ENCODE peak calls at places on chromosomes 7 and 10, in four cellular contexts. J, H, M and C are unnamed samples.

GRCh38 chr7:155512246-155512887 is 34.0 kb downstream of the CNPY1 start:
- DNase-seq in J (no peak), H (no peak), M (no peak), C (peak; percentile 31)

GRCh38 chr7:90211391-90212148 is at the start of gene STEAP2:
- DNase-seq in J (peak; percentile 87), H (peak; percentile 91), M (peak; percentile 95), C (peak; percentile 96)

GRCh38 chr7:145082366-145083240 is 246.8 kb upstream of the TPK1 start:
- DNase-seq in J (no peak), H (no peak), M (no peak), C (peak; percentile 56)

GRCh38 chr7:6158424-6159096 is 113.9 kb downstream of the CYTH3 start:
- DNase-seq in J (peak; percentile 16), H (no peak), M (no peak), C (peak; percentile 48)

GRCh38 chr7:80181411-80181810 is 46.8 kb downstream of the GNAI1 start:
- DNase-seq in J (no peak), H (no peak), M (no peak), C (no peak)

GRCh38 chr10:132941640-132942051 is 724 bp downstream of the CFAP46 start:
- DNase-seq in J (no peak), H (no peak), M (peak; percentile 30), C (no peak)

GRCh38 chr7:139745330-139746143 is 32.3 kb downstream of the HIPK2 start:
- DNase-seq in J (no peak), H (no peak), M (no peak), C (no peak)

GRCh38 chr10:91643700-91644099 is 10.8 kb upstream of the PPP1R3C start:
- DNase-seq in J (no peak), H (no peak), M (no peak), C (peak; percentile 80)

GRCh38 chr10:4162571-4163286 is 377.7 kb upstream of the KLF6 start:
- DNase-seq in J (no peak), H (no peak), M (no peak), C (no peak)

GRCh38 chr7:93442478-93443224 is 131.9 kb downstream of the CALCR start:
- DNase-seq in J (no peak), H (no peak), M (peak; percentile 55), C (peak; percentile 86)

GRCh38 chr10:88297103-88297502 is 286.0 kb downstream of the RNLS start:
- DNase-seq in J (no peak), H (no peak), M (no peak), C (no peak)

GRCh38 chr7:22834028-22834427 is 11.4 kb upstream of the TOMM7 start:
- DNase-seq in J (no peak), H (no peak), M (no peak), C (no peak)

GRCh38 chr10:99996934-99997648 is 12.7 kb downstream of the DNMBP start:
- DNase-seq in J (no peak), H (no peak), M (no peak), C (no peak)

GRCh38 chr10:99999319-100000108 is 10.2 kb downstream of the DNMBP start:
- DNase-seq in J (no peak), H (no peak), M (no peak), C (no peak)

GRCh38 chr10:99995713-99996112 is 14.0 kb downstream of the DNMBP start:
- DNase-seq in J (no peak), H (no peak), M (no peak), C (no peak)

GRCh38 chr10:99994801-99995200 is 14.9 kb downstream of the DNMBP start:
- DNase-seq in J (no peak), H (no peak), M (no peak), C (no peak)

DNA sequence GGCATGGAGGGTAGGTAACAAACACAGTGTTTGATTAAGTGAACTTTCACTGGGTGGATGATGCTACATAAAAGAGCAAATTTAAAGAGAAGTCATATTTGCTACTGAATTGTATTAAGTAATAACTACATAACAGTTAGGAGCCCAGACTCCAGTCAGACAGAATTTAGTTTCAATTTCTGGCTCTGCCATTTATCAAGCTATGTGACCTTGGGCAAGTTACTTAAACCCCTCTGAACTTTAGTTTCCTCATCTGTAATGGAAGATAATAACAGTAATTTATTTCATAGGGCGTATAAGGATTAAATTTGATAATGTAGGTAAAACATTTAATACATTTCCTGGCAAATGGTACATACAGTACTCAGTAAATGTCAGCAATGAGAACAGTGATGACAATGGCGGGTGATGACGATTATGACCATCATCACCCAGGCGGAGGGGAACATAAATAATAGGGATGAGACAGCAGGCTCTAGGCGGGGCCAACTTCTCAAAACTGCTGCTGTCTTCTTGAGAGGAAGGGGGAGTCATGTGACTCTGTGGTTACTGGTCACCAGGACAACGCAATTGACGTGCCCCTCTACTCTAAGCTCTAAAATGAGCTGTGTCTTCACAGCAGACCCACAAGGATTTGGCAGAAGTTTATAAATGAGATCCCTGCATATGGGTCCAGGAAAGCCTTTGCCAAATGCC is 15.6 kb downstream of the DNMBP start:
- DNase-seq in J (peak; percentile 75), H (peak; percentile 52), M (peak; percentile 67), C (no peak)
- H3K27ac ChIP-seq in J (peak overlapping the region; percentile 43), H (peak overlapping the region; percentile 57), M (peak overlapping the region; percentile 63), C (no peak overlapping the region)

GRCh38 chr10:96709525-96709924 is 10.8 kb downstream of the PIK3AP1 start:
- DNase-seq in J (no peak), H (no peak), M (no peak), C (no peak)
- H3K4me3 ChIP-seq in J (no peak overlapping the region), H (no peak overlapping the region), M (no peak overlapping the region), C (no peak overlapping the region)

GRCh38 chr10:119517235-119518141 is 25.0 kb downstream of the RGS10 start:
- DNase-seq in J (peak; percentile 64), H (no peak), M (no peak), C (peak; percentile 46)
- H3K27ac ChIP-seq in J (peak overlapping the region; percentile 74), H (peak overlapping the region; percentile 23), M (no peak overlapping the region), C (no peak overlapping the region)

GRCh38 chr10:93462881-93463280 is 19.3 kb downstream of the MYOF start:
- DNase-seq in J (peak; percentile 76), H (no peak), M (no peak), C (peak; percentile 31)

GRCh38 chr10:93461807-93462178 is 20.3 kb downstream of the MYOF start:
- DNase-seq in J (no peak), H (no peak), M (no peak), C (no peak)

GRCh38 chr10:93461124-93461806 is 20.9 kb downstream of the MYOF start:
- DNase-seq in J (no peak), H (no peak), M (no peak), C (no peak)

GRCh38 chr10:93463723-93464511 is 18.2 kb downstream of the MYOF start:
- DNase-seq in J (peak; percentile 62), H (peak; percentile 40), M (no peak), C (no peak)

GRCh38 chr10:93462371-93462770 is 19.8 kb downstream of the MYOF start:
- DNase-seq in J (no peak), H (no peak), M (no peak), C (peak; percentile 19)
- H3K4me3 ChIP-seq in J (no peak overlapping the region), H (no peak overlapping the region), M (no peak overlapping the region), C (no peak overlapping the region)